ENCODE peak calls at places on chromosome 3, in ten cellular contexts. One of them, this sample, is unnamed.

GRCh38 chr3:27533718-27534578 is 49.8 kb upstream of the SLC4A7 start:
- DNase-seq in iPS-NIHi11: peak
- DNase-seq in HEK293T: peak
- DNase-seq in activated CD4-positive, alpha-beta memory T cell treated with anti-CD3 and anti-CD28 coated beads, Interleukin-2, amount 10 ng/mL, durations not matched to agents 7 days and 5 days: peak
- DNase-seq in stimulated activated CD8-positive, alpha-beta memory T cell treated with anti-CD3 and anti-CD28 coated beads, Interleukin-4, amount 100 ng/mL, for 24 hours: no peak
- DNase-seq in iris pigment epithelial cell: peak
- DNase-seq in activated T-cell treated with anti-CD3 and anti-CD28 coated beads, Interleukin-2, amount 50 U/mL, for 48 hours: peak
- DNase-seq in tibial nerve: peak
- DNase-seq in fibroblast of mammary gland: peak
- DNase-seq in RWPE1: peak
- DNase-seq in this sample: peak

GRCh38 chr3:134232146-134232545 is 18.5 kb downstream of the RYK start:
- DNase-seq in iPS-NIHi11: no peak
- DNase-seq in HEK293T: no peak
- DNase-seq in activated CD4-positive, alpha-beta memory T cell treated with anti-CD3 and anti-CD28 coated beads, Interleukin-2, amount 10 ng/mL, durations not matched to agents 7 days and 5 days: no peak
- DNase-seq in stimulated activated CD8-positive, alpha-beta memory T cell treated with anti-CD3 and anti-CD28 coated beads, Interleukin-4, amount 100 ng/mL, for 24 hours: no peak
- DNase-seq in iris pigment epithelial cell: peak
- DNase-seq in activated T-cell treated with anti-CD3 and anti-CD28 coated beads, Interleukin-2, amount 50 U/mL, for 48 hours: no peak
- DNase-seq in tibial nerve: no peak
- DNase-seq in fibroblast of mammary gland: peak
- DNase-seq in RWPE1: no peak
- DNase-seq in this sample: no peak

GRCh38 chr3:38264779-38265178 is 833 bp upstream of the SLC22A13 start:
- DNase-seq in iPS-NIHi11: no peak
- DNase-seq in HEK293T: no peak
- DNase-seq in activated CD4-positive, alpha-beta memory T cell treated with anti-CD3 and anti-CD28 coated beads, Interleukin-2, amount 10 ng/mL, durations not matched to agents 7 days and 5 days: no peak
- DNase-seq in stimulated activated CD8-positive, alpha-beta memory T cell treated with anti-CD3 and anti-CD28 coated beads, Interleukin-4, amount 100 ng/mL, for 24 hours: no peak
- DNase-seq in iris pigment epithelial cell: no peak
- DNase-seq in activated T-cell treated with anti-CD3 and anti-CD28 coated beads, Interleukin-2, amount 50 U/mL, for 48 hours: no peak
- DNase-seq in tibial nerve: no peak
- DNase-seq in fibroblast of mammary gland: no peak
- DNase-seq in RWPE1: no peak
- DNase-seq in this sample: no peak

GRCh38 chr3:169869484-169870304 is at the start of gene LRRC31:
- DNase-seq in iPS-NIHi11: no peak
- DNase-seq in HEK293T: no peak
- DNase-seq in activated CD4-positive, alpha-beta memory T cell treated with anti-CD3 and anti-CD28 coated beads, Interleukin-2, amount 10 ng/mL, durations not matched to agents 7 days and 5 days: no peak
- DNase-seq in stimulated activated CD8-positive, alpha-beta memory T cell treated with anti-CD3 and anti-CD28 coated beads, Interleukin-4, amount 100 ng/mL, for 24 hours: no peak
- DNase-seq in iris pigment epithelial cell: no peak
- DNase-seq in activated T-cell treated with anti-CD3 and anti-CD28 coated beads, Interleukin-2, amount 50 U/mL, for 48 hours: no peak
- DNase-seq in tibial nerve: no peak
- DNase-seq in fibroblast of mammary gland: no peak
- DNase-seq in RWPE1: no peak
- DNase-seq in this sample: no peak

GRCh38 chr3:4949659-4950058 is 29.6 kb upstream of the BHLHE40 start:
- DNase-seq in iPS-NIHi11: no peak
- DNase-seq in HEK293T: no peak
- DNase-seq in activated CD4-positive, alpha-beta memory T cell treated with anti-CD3 and anti-CD28 coated beads, Interleukin-2, amount 10 ng/mL, durations not matched to agents 7 days and 5 days: no peak
- DNase-seq in stimulated activated CD8-positive, alpha-beta memory T cell treated with anti-CD3 and anti-CD28 coated beads, Interleukin-4, amount 100 ng/mL, for 24 hours: no peak
- DNase-seq in iris pigment epithelial cell: no peak
- DNase-seq in activated T-cell treated with anti-CD3 and anti-CD28 coated beads, Interleukin-2, amount 50 U/mL, for 48 hours: no peak
- DNase-seq in tibial nerve: no peak
- DNase-seq in fibroblast of mammary gland: peak
- DNase-seq in RWPE1: no peak
- DNase-seq in this sample: no peak

GRCh38 chr3:115758076-115758763 is 134.9 kb downstream of the GAP43 start:
- DNase-seq in iPS-NIHi11: no peak
- DNase-seq in HEK293T: no peak
- DNase-seq in activated CD4-positive, alpha-beta memory T cell treated with anti-CD3 and anti-CD28 coated beads, Interleukin-2, amount 10 ng/mL, durations not matched to agents 7 days and 5 days: no peak
- DNase-seq in stimulated activated CD8-positive, alpha-beta memory T cell treated with anti-CD3 and anti-CD28 coated beads, Interleukin-4, amount 100 ng/mL, for 24 hours: no peak
- DNase-seq in iris pigment epithelial cell: no peak
- DNase-seq in activated T-cell treated with anti-CD3 and anti-CD28 coated beads, Interleukin-2, amount 50 U/mL, for 48 hours: no peak
- DNase-seq in tibial nerve: no peak
- DNase-seq in fibroblast of mammary gland: no peak
- DNase-seq in RWPE1: no peak
- DNase-seq in this sample: no peak

GRCh38 chr3:47890832-47891620 is 88.1 kb downstream of the DHX30 start:
- DNase-seq in iPS-NIHi11: no peak
- DNase-seq in HEK293T: no peak
- DNase-seq in activated CD4-positive, alpha-beta memory T cell treated with anti-CD3 and anti-CD28 coated beads, Interleukin-2, amount 10 ng/mL, durations not matched to agents 7 days and 5 days: no peak
- DNase-seq in stimulated activated CD8-positive, alpha-beta memory T cell treated with anti-CD3 and anti-CD28 coated beads, Interleukin-4, amount 100 ng/mL, for 24 hours: no peak
- DNase-seq in iris pigment epithelial cell: no peak
- DNase-seq in activated T-cell treated with anti-CD3 and anti-CD28 coated beads, Interleukin-2, amount 50 U/mL, for 48 hours: no peak
- DNase-seq in tibial nerve: peak
- DNase-seq in fibroblast of mammary gland: no peak
- DNase-seq in RWPE1: no peak
- DNase-seq in this sample: no peak

GRCh38 chr3:36677331-36678007 is 86.9 kb downstream of the DCLK3 start:
- DNase-seq in iPS-NIHi11: no peak
- DNase-seq in HEK293T: no peak
- DNase-seq in activated CD4-positive, alpha-beta memory T cell treated with anti-CD3 and anti-CD28 coated beads, Interleukin-2, amount 10 ng/mL, durations not matched to agents 7 days and 5 days: no peak
- DNase-seq in stimulated activated CD8-positive, alpha-beta memory T cell treated with anti-CD3 and anti-CD28 coated beads, Interleukin-4, amount 100 ng/mL, for 24 hours: no peak
- DNase-seq in iris pigment epithelial cell: peak
- DNase-seq in activated T-cell treated with anti-CD3 and anti-CD28 coated beads, Interleukin-2, amount 50 U/mL, for 48 hours: no peak
- DNase-seq in tibial nerve: no peak
- DNase-seq in fibroblast of mammary gland: peak
- DNase-seq in RWPE1: peak
- DNase-seq in this sample: no peak

GRCh38 chr3:43394071-43394501 is 107.7 kb downstream of the SNRK start:
- DNase-seq in iPS-NIHi11: no peak
- DNase-seq in HEK293T: no peak
- DNase-seq in activated CD4-positive, alpha-beta memory T cell treated with anti-CD3 and anti-CD28 coated beads, Interleukin-2, amount 10 ng/mL, durations not matched to agents 7 days and 5 days: no peak
- DNase-seq in stimulated activated CD8-positive, alpha-beta memory T cell treated with anti-CD3 and anti-CD28 coated beads, Interleukin-4, amount 100 ng/mL, for 24 hours: no peak
- DNase-seq in iris pigment epithelial cell: peak
- DNase-seq in activated T-cell treated with anti-CD3 and anti-CD28 coated beads, Interleukin-2, amount 50 U/mL, for 48 hours: no peak
- DNase-seq in tibial nerve: peak
- DNase-seq in fibroblast of mammary gland: peak
- DNase-seq in RWPE1: no peak
- DNase-seq in this sample: no peak

GRCh38 chr3:151584603-151585002 is 123.7 kb upstream of the IGSF10 start:
- DNase-seq in iPS-NIHi11: no peak
- DNase-seq in HEK293T: no peak
- DNase-seq in activated CD4-positive, alpha-beta memory T cell treated with anti-CD3 and anti-CD28 coated beads, Interleukin-2, amount 10 ng/mL, durations not matched to agents 7 days and 5 days: no peak
- DNase-seq in stimulated activated CD8-positive, alpha-beta memory T cell treated with anti-CD3 and anti-CD28 coated beads, Interleukin-4, amount 100 ng/mL, for 24 hours: no peak
- DNase-seq in iris pigment epithelial cell: peak
- DNase-seq in activated T-cell treated with anti-CD3 and anti-CD28 coated beads, Interleukin-2, amount 50 U/mL, for 48 hours: no peak
- DNase-seq in tibial nerve: no peak
- DNase-seq in fibroblast of mammary gland: peak
- DNase-seq in RWPE1: no peak
- DNase-seq in this sample: no peak

GRCh38 chr3:129934234-129935123 is 40.0 kb upstream of the TRH start:
- DNase-seq in iPS-NIHi11: peak
- DNase-seq in HEK293T: peak
- DNase-seq in activated CD4-positive, alpha-beta memory T cell treated with anti-CD3 and anti-CD28 coated beads, Interleukin-2, amount 10 ng/mL, durations not matched to agents 7 days and 5 days: peak
- DNase-seq in stimulated activated CD8-positive, alpha-beta memory T cell treated with anti-CD3 and anti-CD28 coated beads, Interleukin-4, amount 100 ng/mL, for 24 hours: peak
- DNase-seq in iris pigment epithelial cell: peak
- DNase-seq in activated T-cell treated with anti-CD3 and anti-CD28 coated beads, Interleukin-2, amount 50 U/mL, for 48 hours: peak
- DNase-seq in tibial nerve: no peak
- DNase-seq in fibroblast of mammary gland: peak
- DNase-seq in RWPE1: peak
- DNase-seq in this sample: peak

GRCh38 chr3:55620361-55621025 is 133.4 kb upstream of the WNT5A start:
- DNase-seq in iPS-NIHi11: no peak
- DNase-seq in HEK293T: peak
- DNase-seq in activated CD4-positive, alpha-beta memory T cell treated with anti-CD3 and anti-CD28 coated beads, Interleukin-2, amount 10 ng/mL, durations not matched to agents 7 days and 5 days: no peak
- DNase-seq in stimulated activated CD8-positive, alpha-beta memory T cell treated with anti-CD3 and anti-CD28 coated beads, Interleukin-4, amount 100 ng/mL, for 24 hours: no peak
- DNase-seq in iris pigment epithelial cell: peak
- DNase-seq in activated T-cell treated with anti-CD3 and anti-CD28 coated beads, Interleukin-2, amount 50 U/mL, for 48 hours: no peak
- DNase-seq in tibial nerve: no peak
- DNase-seq in fibroblast of mammary gland: no peak
- DNase-seq in RWPE1: peak
- DNase-seq in this sample: no peak

GRCh38 chr3:114706591-114707224 is 412.9 kb downstream of the TIGIT start:
- DNase-seq in iPS-NIHi11: no peak
- DNase-seq in HEK293T: peak
- DNase-seq in activated CD4-positive, alpha-beta memory T cell treated with anti-CD3 and anti-CD28 coated beads, Interleukin-2, amount 10 ng/mL, durations not matched to agents 7 days and 5 days: no peak
- DNase-seq in stimulated activated CD8-positive, alpha-beta memory T cell treated with anti-CD3 and anti-CD28 coated beads, Interleukin-4, amount 100 ng/mL, for 24 hours: peak
- DNase-seq in iris pigment epithelial cell: peak
- DNase-seq in activated T-cell treated with anti-CD3 and anti-CD28 coated beads, Interleukin-2, amount 50 U/mL, for 48 hours: peak
- DNase-seq in tibial nerve: no peak
- DNase-seq in fibroblast of mammary gland: peak
- DNase-seq in RWPE1: peak
- DNase-seq in this sample: no peak

GRCh38 chr3:59570816-59571215 is 521.0 kb upstream of the CFAP20DC start:
- DNase-seq in iPS-NIHi11: no peak
- DNase-seq in HEK293T: no peak
- DNase-seq in activated CD4-positive, alpha-beta memory T cell treated with anti-CD3 and anti-CD28 coated beads, Interleukin-2, amount 10 ng/mL, durations not matched to agents 7 days and 5 days: no peak
- DNase-seq in stimulated activated CD8-positive, alpha-beta memory T cell treated with anti-CD3 and anti-CD28 coated beads, Interleukin-4, amount 100 ng/mL, for 24 hours: no peak
- DNase-seq in iris pigment epithelial cell: no peak
- DNase-seq in activated T-cell treated with anti-CD3 and anti-CD28 coated beads, Interleukin-2, amount 50 U/mL, for 48 hours: no peak
- DNase-seq in tibial nerve: no peak
- DNase-seq in fibroblast of mammary gland: no peak
- DNase-seq in RWPE1: no peak
- DNase-seq in this sample: no peak

GRCh38 chr3:65979152-65979551 is 59.6 kb downstream of the MAGI1 start:
- DNase-seq in iPS-NIHi11: no peak
- DNase-seq in HEK293T: no peak
- DNase-seq in activated CD4-positive, alpha-beta memory T cell treated with anti-CD3 and anti-CD28 coated beads, Interleukin-2, amount 10 ng/mL, durations not matched to agents 7 days and 5 days: no peak
- DNase-seq in stimulated activated CD8-positive, alpha-beta memory T cell treated with anti-CD3 and anti-CD28 coated beads, Interleukin-4, amount 100 ng/mL, for 24 hours: no peak
- DNase-seq in iris pigment epithelial cell: peak
- DNase-seq in activated T-cell treated with anti-CD3 and anti-CD28 coated beads, Interleukin-2, amount 50 U/mL, for 48 hours: no peak
- DNase-seq in tibial nerve: peak
- DNase-seq in fibroblast of mammary gland: peak
- DNase-seq in RWPE1: no peak
- DNase-seq in this sample: no peak

GRCh38 chr3:186261638-186262037 is 100.4 kb downstream of the DGKG start:
- DNase-seq in iPS-NIHi11: peak
- DNase-seq in HEK293T: peak
- DNase-seq in activated CD4-positive, alpha-beta memory T cell treated with anti-CD3 and anti-CD28 coated beads, Interleukin-2, amount 10 ng/mL, durations not matched to agents 7 days and 5 days: no peak
- DNase-seq in stimulated activated CD8-positive, alpha-beta memory T cell treated with anti-CD3 and anti-CD28 coated beads, Interleukin-4, amount 100 ng/mL, for 24 hours: no peak
- DNase-seq in iris pigment epithelial cell: peak
- DNase-seq in activated T-cell treated with anti-CD3 and anti-CD28 coated beads, Interleukin-2, amount 50 U/mL, for 48 hours: no peak
- DNase-seq in tibial nerve: no peak
- DNase-seq in fibroblast of mammary gland: peak
- DNase-seq in RWPE1: no peak
- DNase-seq in this sample: peak

GRCh38 chr3:140092883-140093536 is 158.0 kb downstream of the CLSTN2 start:
- DNase-seq in iPS-NIHi11: peak
- DNase-seq in HEK293T: peak
- DNase-seq in activated CD4-positive, alpha-beta memory T cell treated with anti-CD3 and anti-CD28 coated beads, Interleukin-2, amount 10 ng/mL, durations not matched to agents 7 days and 5 days: no peak
- DNase-seq in stimulated activated CD8-positive, alpha-beta memory T cell treated with anti-CD3 and anti-CD28 coated beads, Interleukin-4, amount 100 ng/mL, for 24 hours: no peak
- DNase-seq in iris pigment epithelial cell: no peak
- DNase-seq in activated T-cell treated with anti-CD3 and anti-CD28 coated beads, Interleukin-2, amount 50 U/mL, for 48 hours: no peak
- DNase-seq in tibial nerve: no peak
- DNase-seq in fibroblast of mammary gland: peak
- DNase-seq in RWPE1: no peak
- DNase-seq in this sample: no peak

GRCh38 chr3:132867956-132868355 is 145.7 kb upstream of the NPHP3 start:
- DNase-seq in iPS-NIHi11: no peak
- DNase-seq in HEK293T: no peak
- DNase-seq in activated CD4-positive, alpha-beta memory T cell treated with anti-CD3 and anti-CD28 coated beads, Interleukin-2, amount 10 ng/mL, durations not matched to agents 7 days and 5 days: no peak
- DNase-seq in stimulated activated CD8-positive, alpha-beta memory T cell treated with anti-CD3 and anti-CD28 coated beads, Interleukin-4, amount 100 ng/mL, for 24 hours: no peak
- DNase-seq in iris pigment epithelial cell: peak
- DNase-seq in activated T-cell treated with anti-CD3 and anti-CD28 coated beads, Interleukin-2, amount 50 U/mL, for 48 hours: no peak
- DNase-seq in tibial nerve: no peak
- DNase-seq in fibroblast of mammary gland: peak
- DNase-seq in RWPE1: no peak
- DNase-seq in this sample: no peak

GRCh38 chr3:188448813-188449212 is 294.9 kb downstream of the LPP start:
- DNase-seq in iPS-NIHi11: no peak
- DNase-seq in HEK293T: no peak
- DNase-seq in activated CD4-positive, alpha-beta memory T cell treated with anti-CD3 and anti-CD28 coated beads, Interleukin-2, amount 10 ng/mL, durations not matched to agents 7 days and 5 days: no peak
- DNase-seq in stimulated activated CD8-positive, alpha-beta memory T cell treated with anti-CD3 and anti-CD28 coated beads, Interleukin-4, amount 100 ng/mL, for 24 hours: no peak
- DNase-seq in iris pigment epithelial cell: no peak
- DNase-seq in activated T-cell treated with anti-CD3 and anti-CD28 coated beads, Interleukin-2, amount 50 U/mL, for 48 hours: no peak
- DNase-seq in tibial nerve: no peak
- DNase-seq in fibroblast of mammary gland: no peak
- DNase-seq in RWPE1: no peak
- DNase-seq in this sample: no peak

GRCh38 chr3:9183811-9184463 is 65.5 kb downstream of the SRGAP3 start:
- DNase-seq in iPS-NIHi11: peak
- DNase-seq in HEK293T: no peak
- DNase-seq in activated CD4-positive, alpha-beta memory T cell treated with anti-CD3 and anti-CD28 coated beads, Interleukin-2, amount 10 ng/mL, durations not matched to agents 7 days and 5 days: no peak
- DNase-seq in stimulated activated CD8-positive, alpha-beta memory T cell treated with anti-CD3 and anti-CD28 coated beads, Interleukin-4, amount 100 ng/mL, for 24 hours: no peak
- DNase-seq in iris pigment epithelial cell: no peak
- DNase-seq in activated T-cell treated with anti-CD3 and anti-CD28 coated beads, Interleukin-2, amount 50 U/mL, for 48 hours: no peak
- DNase-seq in tibial nerve: no peak
- DNase-seq in fibroblast of mammary gland: no peak
- DNase-seq in RWPE1: no peak
- DNase-seq in this sample: no peak

GRCh38 chr3:194548346-194549321 is 61.8 kb upstream of the ATP13A3 start:
- DNase-seq in iPS-NIHi11: no peak
- DNase-seq in HEK293T: no peak
- DNase-seq in activated CD4-positive, alpha-beta memory T cell treated with anti-CD3 and anti-CD28 coated beads, Interleukin-2, amount 10 ng/mL, durations not matched to agents 7 days and 5 days: no peak
- DNase-seq in stimulated activated CD8-positive, alpha-beta memory T cell treated with anti-CD3 and anti-CD28 coated beads, Interleukin-4, amount 100 ng/mL, for 24 hours: no peak
- DNase-seq in iris pigment epithelial cell: peak
- DNase-seq in activated T-cell treated with anti-CD3 and anti-CD28 coated beads, Interleukin-2, amount 50 U/mL, for 48 hours: no peak
- DNase-seq in tibial nerve: no peak
- DNase-seq in fibroblast of mammary gland: no peak
- DNase-seq in RWPE1: no peak
- DNase-seq in this sample: no peak

GRCh38 chr3:158260392-158260791 is 150.5 kb downstream of the RSRC1 start:
- DNase-seq in iPS-NIHi11: no peak
- DNase-seq in HEK293T: no peak
- DNase-seq in activated CD4-positive, alpha-beta memory T cell treated with anti-CD3 and anti-CD28 coated beads, Interleukin-2, amount 10 ng/mL, durations not matched to agents 7 days and 5 days: no peak
- DNase-seq in stimulated activated CD8-positive, alpha-beta memory T cell treated with anti-CD3 and anti-CD28 coated beads, Interleukin-4, amount 100 ng/mL, for 24 hours: no peak
- DNase-seq in iris pigment epithelial cell: no peak
- DNase-seq in activated T-cell treated with anti-CD3 and anti-CD28 coated beads, Interleukin-2, amount 50 U/mL, for 48 hours: no peak
- DNase-seq in tibial nerve: no peak
- DNase-seq in fibroblast of mammary gland: no peak
- DNase-seq in RWPE1: no peak
- DNase-seq in this sample: no peak

GRCh38 chr3:153625506-153625905 is 463.5 kb downstream of the RAP2B start:
- DNase-seq in iPS-NIHi11: no peak
- DNase-seq in HEK293T: no peak
- DNase-seq in activated CD4-positive, alpha-beta memory T cell treated with anti-CD3 and anti-CD28 coated beads, Interleukin-2, amount 10 ng/mL, durations not matched to agents 7 days and 5 days: no peak
- DNase-seq in stimulated activated CD8-positive, alpha-beta memory T cell treated with anti-CD3 and anti-CD28 coated beads, Interleukin-4, amount 100 ng/mL, for 24 hours: no peak
- DNase-seq in iris pigment epithelial cell: no peak
- DNase-seq in activated T-cell treated with anti-CD3 and anti-CD28 coated beads, Interleukin-2, amount 50 U/mL, for 48 hours: no peak
- DNase-seq in tibial nerve: no peak
- DNase-seq in fibroblast of mammary gland: no peak
- DNase-seq in RWPE1: no peak
- DNase-seq in this sample: peak

GRCh38 chr3:42668793-42669217 is 15.3 kb downstream of the ZBTB47 start:
- DNase-seq in iPS-NIHi11: no peak
- DNase-seq in HEK293T: no peak
- DNase-seq in activated CD4-positive, alpha-beta memory T cell treated with anti-CD3 and anti-CD28 coated beads, Interleukin-2, amount 10 ng/mL, durations not matched to agents 7 days and 5 days: no peak
- DNase-seq in stimulated activated CD8-positive, alpha-beta memory T cell treated with anti-CD3 and anti-CD28 coated beads, Interleukin-4, amount 100 ng/mL, for 24 hours: no peak
- DNase-seq in iris pigment epithelial cell: peak
- DNase-seq in activated T-cell treated with anti-CD3 and anti-CD28 coated beads, Interleukin-2, amount 50 U/mL, for 48 hours: no peak
- DNase-seq in tibial nerve: no peak
- DNase-seq in fibroblast of mammary gland: peak
- DNase-seq in RWPE1: no peak
- DNase-seq in this sample: no peak

GRCh38 chr3:37279226-37279625 is 104.8 kb upstream of the LRRFIP2 start:
- DNase-seq in iPS-NIHi11: no peak
- DNase-seq in HEK293T: no peak
- DNase-seq in activated CD4-positive, alpha-beta memory T cell treated with anti-CD3 and anti-CD28 coated beads, Interleukin-2, amount 10 ng/mL, durations not matched to agents 7 days and 5 days: no peak
- DNase-seq in stimulated activated CD8-positive, alpha-beta memory T cell treated with anti-CD3 and anti-CD28 coated beads, Interleukin-4, amount 100 ng/mL, for 24 hours: no peak
- DNase-seq in iris pigment epithelial cell: no peak
- DNase-seq in activated T-cell treated with anti-CD3 and anti-CD28 coated beads, Interleukin-2, amount 50 U/mL, for 48 hours: no peak
- DNase-seq in tibial nerve: no peak
- DNase-seq in fibroblast of mammary gland: peak
- DNase-seq in RWPE1: no peak
- DNase-seq in this sample: no peak

GRCh38 chr3:170811515-170811914 is 58.5 kb downstream of the RPL22L1 start:
- DNase-seq in iPS-NIHi11: no peak
- DNase-seq in HEK293T: no peak
- DNase-seq in activated CD4-positive, alpha-beta memory T cell treated with anti-CD3 and anti-CD28 coated beads, Interleukin-2, amount 10 ng/mL, durations not matched to agents 7 days and 5 days: no peak
- DNase-seq in stimulated activated CD8-positive, alpha-beta memory T cell treated with anti-CD3 and anti-CD28 coated beads, Interleukin-4, amount 100 ng/mL, for 24 hours: no peak
- DNase-seq in iris pigment epithelial cell: peak
- DNase-seq in activated T-cell treated with anti-CD3 and anti-CD28 coated beads, Interleukin-2, amount 50 U/mL, for 48 hours: no peak
- DNase-seq in tibial nerve: no peak
- DNase-seq in fibroblast of mammary gland: peak
- DNase-seq in RWPE1: peak
- DNase-seq in this sample: no peak

GRCh38 chr3:187743195-187744141 is 1.8 kb downstream of the BCL6 start:
- DNase-seq in iPS-NIHi11: no peak
- DNase-seq in HEK293T: no peak
- DNase-seq in activated CD4-positive, alpha-beta memory T cell treated with anti-CD3 and anti-CD28 coated beads, Interleukin-2, amount 10 ng/mL, durations not matched to agents 7 days and 5 days: peak
- DNase-seq in stimulated activated CD8-positive, alpha-beta memory T cell treated with anti-CD3 and anti-CD28 coated beads, Interleukin-4, amount 100 ng/mL, for 24 hours: peak
- DNase-seq in iris pigment epithelial cell: peak
- DNase-seq in activated T-cell treated with anti-CD3 and anti-CD28 coated beads, Interleukin-2, amount 50 U/mL, for 48 hours: peak
- DNase-seq in tibial nerve: peak
- DNase-seq in fibroblast of mammary gland: peak
- DNase-seq in RWPE1: peak
- DNase-seq in this sample: peak

GRCh38 chr3:124928333-124929202 is 6.0 kb downstream of the MUC13 start:
- DNase-seq in iPS-NIHi11: peak
- DNase-seq in HEK293T: peak
- DNase-seq in activated CD4-positive, alpha-beta memory T cell treated with anti-CD3 and anti-CD28 coated beads, Interleukin-2, amount 10 ng/mL, durations not matched to agents 7 days and 5 days: peak
- DNase-seq in stimulated activated CD8-positive, alpha-beta memory T cell treated with anti-CD3 and anti-CD28 coated beads, Interleukin-4, amount 100 ng/mL, for 24 hours: peak
- DNase-seq in iris pigment epithelial cell: peak
- DNase-seq in activated T-cell treated with anti-CD3 and anti-CD28 coated beads, Interleukin-2, amount 50 U/mL, for 48 hours: peak
- DNase-seq in tibial nerve: peak
- DNase-seq in fibroblast of mammary gland: peak
- DNase-seq in RWPE1: peak
- DNase-seq in this sample: peak

This sample was measured in OCI-LY7.